ENCODE peak calls at places on chromosomes 13 and 19, in five cellular contexts. J, E, M, R and Z are unnamed samples.

GRCh38 chr13:97018029-97018819 is 23.9 kb upstream of the OXGR1 start:
- DNase-seq in E (peak), R (no peak), J (peak), M (peak), Z (peak)

GRCh38 chr19:42420055-42420544 is 7.1 kb downstream of the LIPE start:
- DNase-seq in R (peak), J (peak), M (peak), E (no peak), Z (peak)

GRCh38 chr19:18999016-18999758 is 34.1 kb downstream of the SUGP2 start:
- DNase-seq in J (peak), E (no peak), R (no peak), M (no peak), Z (peak)

GRCh38 chr19:16203256-16204004 is 5.7 kb downstream of the AP1M1 start:
- DNase-seq in R (no peak), M (no peak), J (no peak), E (no peak), Z (no peak)

GRCh38 chr13:94362411-94362909 is 117.0 kb downstream of the DCT start:
- DNase-seq in R (peak), M (peak), J (peak), E (peak), Z (peak)

GRCh38 chr13:49052801-49053200 is 77.1 kb downstream of the FNDC3A start:
- DNase-seq in E (no peak), R (no peak), J (no peak), M (no peak), Z (peak)

GRCh38 chr19:13002389-13002898 is 7.2 kb downstream of the NFIX start:
- DNase-seq in M (no peak), R (no peak), J (no peak), E (no peak), Z (peak)

GRCh38 chr19:45059258-45059965 is 16.9 kb downstream of the ZNF296 start:
- DNase-seq in M (peak), R (peak), J (peak), E (peak), Z (peak)

GRCh38 chr19:47778089-47778953 is at the start of gene SELENOW:
- DNase-seq in J (peak), R (peak), E (peak), M (peak), Z (peak)

GRCh38 chr13:39599842-39600241 is 3.2 kb downstream of the LHFPL6 start:
- DNase-seq in M (no peak), J (peak), R (no peak), E (no peak), Z (peak)

GRCh38 chr19:16824658-16825311 is 4.4 kb upstream of the SIN3B start:
- DNase-seq in R (no peak), E (no peak), J (no peak), M (no peak), Z (peak)

GRCh38 chr19:40433391-40434216 is 7.8 kb upstream of the SERTAD1 start:
- DNase-seq in E (peak), J (peak), R (peak), M (peak), Z (peak)

GRCh38 chr13:36872621-36873020 is 47.4 kb downstream of the SMAD9 start:
- DNase-seq in J (no peak), R (no peak), E (no peak), M (no peak), Z (no peak)

GRCh38 chr13:61013782-61014181 is 401.9 kb downstream of the PCDH20 start:
- DNase-seq in M (no peak), R (no peak), J (no peak), E (no peak), Z (no peak)

GRCh38 chr19:294819-295686 is 3.9 kb upstream of the PLPP2 start:
- DNase-seq in M (peak), E (peak), R (peak), J (peak), Z (peak)

GRCh38 chr13:50168803-50169202 is 153.6 kb downstream of the KCNRG start:
- DNase-seq in M (no peak), E (no peak), R (no peak), J (no peak), Z (no peak)

GRCh38 chr13:19157461-19157860 is 24.2 kb downstream of the TUBA3C start:
- DNase-seq in J (no peak), M (no peak), R (no peak), E (no peak), Z (no peak)

GRCh38 chr13:102440259-102440936 is 38.5 kb upstream of the FGF14 start:
- DNase-seq in E (no peak), R (no peak), M (no peak), J (no peak), Z (no peak)

GRCh38 chr19:1106841-1107654 is 3.3 kb downstream of the GPX4 start:
- DNase-seq in E (no peak), J (peak), R (no peak), M (no peak), Z (peak)

GRCh38 chr19:29665826-29666633 is 769 bp downstream of the PLEKHF1 start:
- DNase-seq in R (no peak), J (peak), E (no peak), M (peak), Z (peak)

GRCh38 chr13:102654786-102655185 is 40.1 kb downstream of the METTL21C start:
- DNase-seq in M (no peak), R (no peak), E (no peak), J (no peak), Z (no peak)

GRCh38 chr13:58858870-58859371 is 1227.4 kb downstream of the PCDH17 start:
- DNase-seq in J (no peak), R (no peak), E (no peak), M (no peak), Z (no peak)